ENCODE peak calls at places on chromosomes 5 and 9, in eight cellular contexts. Y is B cell, Z is foreskin fibroblast, M is GM23338, X is fibroblast of mammary gland, C is AG04450, E is lung, J is fibroblast of lung. P is an unnamed sample.

GRCh38 chr9:5301544-5301943 is 3.0 kb downstream of the RLN2 start:
- DNase-seq in Y (no peak), Z (no peak), M (no peak), X (no peak), C (no peak), E (no peak), J (no peak), P (no peak)

GRCh38 chr5:15621094-15621493 is 121.1 kb downstream of the FBXL7 start:
- DNase-seq in Y (no peak), Z (peak), M (no peak), X (peak), C (no peak), E (no peak), J (peak), P (peak)

GRCh38 chr9:98538626-98539031 is 170.1 kb downstream of the GABBR2 start:
- DNase-seq in Y (no peak), Z (peak), M (no peak), X (no peak), C (no peak), E (peak), J (peak), P (no peak)

GRCh38 chr9:10274156-10274555 is 338.6 kb downstream of the PTPRD start:
- DNase-seq in Y (no peak), Z (no peak), M (peak), X (no peak), C (no peak), E (no peak), J (no peak), P (peak)

GRCh38 chr5:149799119-149799623 is 69.1 kb downstream of the PPARGC1B start:
- DNase-seq in Y (no peak), Z (peak), M (no peak), X (peak), C (peak), E (no peak), J (peak), P (peak)

GRCh38 chr5:174246743-174247142 is 201.2 kb downstream of the NSG2 start:
- DNase-seq in Y (no peak), Z (no peak), M (no peak), X (no peak), C (no peak), E (no peak), J (no peak), P (no peak)

GRCh38 chr5:158406884-158407790 is 548.2 kb upstream of the CLINT1 start:
- DNase-seq in Y (no peak), Z (peak), M (no peak), X (peak), C (no peak), E (no peak), J (peak), P (peak)

GRCh38 chr5:135309391-135310327 is 89.4 kb downstream of the MACROH2A1 start:
- DNase-seq in Y (no peak), Z (peak), M (no peak), X (no peak), C (no peak), E (peak), J (no peak), P (peak)

GRCh38 chr5:140342287-140342686 is 4.1 kb downstream of the HBEGF start:
- DNase-seq in Y (no peak), Z (no peak), M (no peak), X (no peak), C (no peak), E (no peak), J (no peak), P (no peak)

GRCh38 chr5:148125641-148126040 is 42.7 kb upstream of the SPINK14 start:
- DNase-seq in Y (no peak), Z (no peak), M (peak), X (peak), C (no peak), E (no peak), J (peak), P (no peak)

GRCh38 chr5:106241409-106241808 is 1429.3 kb downstream of the EFNA5 start:
- DNase-seq in Y (no peak), Z (peak), M (no peak), X (no peak), C (no peak), E (no peak), J (peak), P (no peak)

GRCh38 chr9:91101598-91102168 is 260.0 kb downstream of the AUH start:
- DNase-seq in Y (no peak), Z (peak), M (peak), X (no peak), C (no peak), E (no peak), J (no peak), P (no peak)

GRCh38 chr9:135130266-135130976 is 43.0 kb downstream of the OLFM1 start:
- DNase-seq in Y (no peak), Z (no peak), M (no peak), X (no peak), C (no peak), E (no peak), J (peak), P (no peak)

GRCh38 chr9:37025381-37026084 is 8.5 kb downstream of the PAX5 start:
- DNase-seq in Y (no peak), Z (peak), M (peak), X (no peak), C (no peak), E (no peak), J (no peak), P (no peak)

GRCh38 chr5:179731791-179732411 is 721 bp upstream of the MAML1 start:
- DNase-seq in Y (no peak), Z (peak), M (no peak), X (peak), C (peak), E (peak), J (peak), P (peak)

GRCh38 chr5:133993152-133993548 is 11.6 kb downstream of the VDAC1 start:
- DNase-seq in Y (no peak), Z (peak), M (no peak), X (peak), C (no peak), E (no peak), J (peak), P (peak)

GRCh38 chr5:56516936-56517521 is 283.9 kb upstream of the ANKRD55 start:
- DNase-seq in Y (no peak), Z (peak), M (no peak), X (peak), C (no peak), E (no peak), J (no peak), P (no peak)

GRCh38 chr9:98702835-98703385 is 5.8 kb downstream of the GABBR2 start:
- DNase-seq in Y (no peak), Z (no peak), M (no peak), X (no peak), C (no peak), E (no peak), J (no peak), P (no peak)

GRCh38 chr5:1156033-1156753 is 44.3 kb upstream of the SLC12A7 start:
- DNase-seq in Y (no peak), Z (no peak), M (peak), X (no peak), C (no peak), E (no peak), J (no peak), P (no peak)
- TF ChIP-seq CTCF in Y (no peak), Z (no peak), M (no peak), X (no peak), C (no peak), E (no peak), J (no peak), P (no peak)

DNA sequence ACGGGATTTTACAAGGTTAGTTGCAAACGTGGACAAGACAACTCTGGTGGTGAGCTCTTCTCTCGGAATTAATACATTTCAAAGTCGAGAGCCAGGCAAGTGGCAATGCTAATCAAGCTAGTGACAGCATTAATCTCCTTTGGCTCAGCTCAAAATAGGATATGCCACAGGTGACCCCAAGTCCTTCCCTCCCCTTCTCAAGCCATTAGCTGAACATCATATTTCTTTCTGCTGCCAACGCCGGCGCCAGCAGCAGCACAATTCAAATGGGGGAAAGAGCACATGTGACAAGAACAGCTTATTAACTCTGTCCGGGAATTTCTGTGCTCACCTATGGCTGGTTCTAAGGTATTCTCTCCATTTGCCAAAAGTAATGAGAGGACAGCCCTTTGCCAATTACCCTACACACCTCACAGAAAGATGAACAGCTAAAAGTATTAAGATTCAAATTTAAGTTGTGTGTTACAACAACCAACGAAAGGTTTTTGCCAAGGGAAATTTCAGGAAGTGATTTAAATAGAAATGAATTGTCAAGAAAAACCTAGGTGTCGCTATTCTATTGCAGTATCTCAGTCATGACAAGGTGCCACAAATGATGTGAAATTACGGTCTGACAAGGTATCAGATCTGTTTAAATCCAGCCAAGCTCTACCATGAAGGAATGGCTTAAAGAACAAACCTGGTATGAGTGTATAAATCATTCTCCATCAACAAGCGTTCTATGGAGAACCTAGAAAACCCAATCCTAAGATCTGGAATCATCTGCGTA is 189.9 kb downstream of the ATPSCKMT start:
- DNase-seq in Y (no peak), Z (no peak), M (peak), X (no peak), C (no peak), E (no peak), J (no peak), P (no peak)
- TF ChIP-seq CTCF in Y (no peak), Z (no peak), M (no peak), X (no peak), C (no peak), E (no peak), J (no peak), P (no peak)

GRCh38 chr5:663436-664342 is 29.5 kb downstream of the TPPP start:
- DNase-seq in Y (no peak), Z (no peak), M (no peak), X (no peak), C (no peak), E (no peak), J (no peak), P (no peak)

GRCh38 chr5:662751-663435 is 30.3 kb downstream of the TPPP start:
- DNase-seq in Y (no peak), Z (no peak), M (no peak), X (no peak), C (no peak), E (no peak), J (no peak), P (no peak)

GRCh38 chr5:665541-665955 is 27.6 kb downstream of the TPPP start:
- DNase-seq in Y (no peak), Z (no peak), M (peak), X (no peak), C (no peak), E (no peak), J (no peak), P (no peak)

GRCh38 chr5:664994-665360 is 28.2 kb downstream of the TPPP start:
- DNase-seq in Y (no peak), Z (no peak), M (no peak), X (no peak), C (no peak), E (no peak), J (no peak), P (no peak)

DNA sequence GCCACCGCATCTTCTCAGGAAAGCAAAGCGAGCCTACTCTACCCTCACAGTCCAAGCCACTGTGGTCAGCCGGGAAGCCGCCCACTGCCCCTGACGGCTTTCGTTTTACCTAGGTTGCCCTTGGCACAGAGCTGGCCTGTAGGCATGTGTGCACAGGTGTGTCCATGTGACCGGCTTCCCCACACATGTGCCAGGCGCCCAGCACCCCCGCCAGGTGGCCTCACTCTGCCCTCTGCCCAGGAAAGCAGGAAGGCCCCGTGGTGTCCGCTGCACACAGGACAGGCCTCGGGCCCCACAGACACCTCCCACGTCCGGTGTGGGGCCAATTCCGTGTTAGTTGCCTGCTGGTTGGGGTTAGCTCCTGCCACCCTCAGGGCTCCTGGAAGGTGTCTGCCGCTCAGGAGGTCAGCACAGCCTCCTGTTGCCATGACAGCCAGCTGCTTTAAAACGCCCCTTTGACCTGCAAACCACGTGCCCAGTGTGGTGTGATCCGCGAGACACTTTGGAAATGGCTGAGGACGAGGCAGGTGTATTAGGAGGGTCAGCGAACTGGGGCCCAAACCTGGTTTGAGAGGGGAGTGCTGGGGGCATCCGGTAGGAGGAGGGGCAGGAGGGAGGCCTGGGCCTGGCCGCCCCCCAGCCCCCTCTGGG is 28.7 kb downstream of the TPPP start:
- DNase-seq in Y (no peak), Z (no peak), M (no peak), X (no peak), C (no peak), E (no peak), J (no peak), P (no peak)
- TF ChIP-seq CTCF in Y (no peak), Z (no peak), M (no peak), X (no peak), C (no peak), E (no peak), J (no peak), P (no peak)

GRCh38 chr9:120909904-120910303 is 16.7 kb downstream of the TRAF1 start:
- DNase-seq in Y (no peak), Z (no peak), M (no peak), X (no peak), C (no peak), E (no peak), J (no peak), P (no peak)
- TF ChIP-seq CTCF in Y (no peak), Z (no peak), M (no peak), X (no peak), C (no peak), E (no peak), J (no peak), P (no peak)

GRCh38 chr5:26700759-26701384 is 337.5 kb downstream of the CDH9 start:
- DNase-seq in Y (no peak), Z (no peak), M (peak), X (peak), C (no peak), E (no peak), J (peak), P (peak)
- TF ChIP-seq CTCF in Y (no peak), Z (peak), M (peak), X (peak), C (no peak), E (no peak), J (no peak), P (peak)

GRCh38 chr5:109299557-109299956 is 110.2 kb downstream of the PJA2 start:
- DNase-seq in Y (no peak), Z (no peak), M (no peak), X (no peak), C (no peak), E (no peak), J (no peak), P (no peak)
- TF ChIP-seq CTCF in Y (no peak), Z (no peak), M (no peak), X (no peak), C (no peak), E (no peak), J (no peak), P (no peak)

GRCh38 chr9:38059233-38059936 is 9.6 kb downstream of the SHB start:
- DNase-seq in Y (no peak), Z (no peak), M (no peak), X (peak), C (no peak), E (no peak), J (peak), P (no peak)

GRCh38 chr9:38061326-38061947 is 7.6 kb downstream of the SHB start:
- DNase-seq in Y (no peak), Z (peak), M (no peak), X (no peak), C (no peak), E (no peak), J (no peak), P (no peak)

GRCh38 chr9:38057416-38058195 is 11.4 kb downstream of the SHB start:
- DNase-seq in Y (no peak), Z (no peak), M (no peak), X (no peak), C (no peak), E (no peak), J (no peak), P (no peak)

GRCh38 chr9:38060688-38061087 is 8.3 kb downstream of the SHB start:
- DNase-seq in Y (no peak), Z (no peak), M (no peak), X (no peak), C (no peak), E (no peak), J (no peak), P (no peak)

GRCh38 chr9:38058452-38059232 is 10.4 kb downstream of the SHB start:
- DNase-seq in Y (no peak), Z (no peak), M (no peak), X (no peak), C (no peak), E (no peak), J (no peak), P (no peak)
- TF ChIP-seq CTCF in Y (no peak), Z (no peak), M (no peak), X (no peak), C (no peak), E (no peak), J (no peak), P (no peak)